ENCODE peak calls at places on chromosomes 16 and 17, in eight cellular contexts. One of them, this sample, is unnamed.

GRCh38 chr16:775236-775796 is 12.9 kb downstream of the RPUSD1 start:
- DNase-seq in cardiac muscle cell: no peak
- DNase-seq in thoracic aorta: no peak
- DNase-seq in heart left ventricle: no peak
- DNase-seq in ovary: no peak
- DNase-seq in prostate gland: no peak
- DNase-seq in HL-60: no peak
- DNase-seq in H9: no peak
- DNase-seq in this sample: no peak

GRCh38 chr17:79188679-79189078 is 114.1 kb downstream of the ENGASE start:
- DNase-seq in cardiac muscle cell: no peak
- DNase-seq in thoracic aorta: no peak
- DNase-seq in heart left ventricle: no peak
- DNase-seq in ovary: no peak
- DNase-seq in prostate gland: no peak
- DNase-seq in HL-60: no peak
- DNase-seq in H9: no peak
- DNase-seq in this sample: no peak

GRCh38 chr16:80718480-80719220 is 85.7 kb downstream of the CDYL2 start:
- DNase-seq in cardiac muscle cell: peak
- DNase-seq in thoracic aorta: no peak
- DNase-seq in heart left ventricle: no peak
- DNase-seq in ovary: no peak
- DNase-seq in prostate gland: peak
- DNase-seq in HL-60: no peak
- DNase-seq in H9: peak
- DNase-seq in this sample: no peak

GRCh38 chr16:86520317-86521210 is 10.2 kb downstream of the FOXF1 start:
- DNase-seq in cardiac muscle cell: no peak
- DNase-seq in thoracic aorta: no peak
- DNase-seq in heart left ventricle: no peak
- DNase-seq in ovary: no peak
- DNase-seq in prostate gland: no peak
- DNase-seq in HL-60: no peak
- DNase-seq in H9: no peak
- DNase-seq in this sample: no peak

GRCh38 chr16:62289230-62289629 is 253.0 kb upstream of the CDH8 start:
- DNase-seq in cardiac muscle cell: no peak
- DNase-seq in thoracic aorta: no peak
- DNase-seq in heart left ventricle: no peak
- DNase-seq in ovary: no peak
- DNase-seq in prostate gland: no peak
- DNase-seq in HL-60: no peak
- DNase-seq in H9: no peak
- DNase-seq in this sample: no peak

GRCh38 chr17:258906-259305 is 77.5 kb upstream of the DOC2B start:
- DNase-seq in cardiac muscle cell: no peak
- DNase-seq in thoracic aorta: no peak
- DNase-seq in heart left ventricle: no peak
- DNase-seq in ovary: peak
- DNase-seq in prostate gland: no peak
- DNase-seq in HL-60: no peak
- DNase-seq in H9: no peak
- DNase-seq in this sample: no peak

GRCh38 chr17:47844814-47845453 is 3.9 kb upstream of the SCRN2 start:
- DNase-seq in cardiac muscle cell: no peak
- DNase-seq in thoracic aorta: no peak
- DNase-seq in heart left ventricle: no peak
- DNase-seq in ovary: no peak
- DNase-seq in prostate gland: no peak
- DNase-seq in HL-60: no peak
- DNase-seq in H9: no peak
- DNase-seq in this sample: no peak

GRCh38 chr17:57553991-57554825 is 190.9 kb downstream of the CCDC182 start:
- DNase-seq in cardiac muscle cell: peak
- DNase-seq in thoracic aorta: no peak
- DNase-seq in heart left ventricle: no peak
- DNase-seq in ovary: peak
- DNase-seq in prostate gland: no peak
- DNase-seq in HL-60: no peak
- DNase-seq in H9: peak
- DNase-seq in this sample: no peak

GRCh38 chr17:67260051-67260987 is 15.3 kb upstream of the HELZ start:
- DNase-seq in cardiac muscle cell: no peak
- DNase-seq in thoracic aorta: no peak
- DNase-seq in heart left ventricle: no peak
- DNase-seq in ovary: peak
- DNase-seq in prostate gland: peak
- DNase-seq in HL-60: peak
- DNase-seq in H9: peak
- DNase-seq in this sample: no peak

GRCh38 chr17:2395258-2396170 is 5.3 kb downstream of the MNT start:
- DNase-seq in cardiac muscle cell: peak
- DNase-seq in thoracic aorta: no peak
- DNase-seq in heart left ventricle: peak
- DNase-seq in ovary: peak
- DNase-seq in prostate gland: peak
- DNase-seq in HL-60: no peak
- DNase-seq in H9: peak
- DNase-seq in this sample: no peak

GRCh38 chr16:22353188-22353919 is 21.1 kb downstream of the CDR2 start:
- DNase-seq in cardiac muscle cell: no peak
- DNase-seq in thoracic aorta: no peak
- DNase-seq in heart left ventricle: no peak
- DNase-seq in ovary: no peak
- DNase-seq in prostate gland: no peak
- DNase-seq in HL-60: peak
- DNase-seq in H9: no peak
- DNase-seq in this sample: no peak

GRCh38 chr17:34377078-34377823 is 14.2 kb upstream of the CCL1 start:
- DNase-seq in cardiac muscle cell: no peak
- DNase-seq in thoracic aorta: no peak
- DNase-seq in heart left ventricle: no peak
- DNase-seq in ovary: no peak
- DNase-seq in prostate gland: no peak
- DNase-seq in HL-60: no peak
- DNase-seq in H9: peak
- DNase-seq in this sample: no peak

GRCh38 chr17:28907709-28908475 is 5.0 kb upstream of the DHRS13 start:
- DNase-seq in cardiac muscle cell: no peak
- DNase-seq in thoracic aorta: no peak
- DNase-seq in heart left ventricle: no peak
- DNase-seq in ovary: no peak
- DNase-seq in prostate gland: no peak
- DNase-seq in HL-60: no peak
- DNase-seq in H9: no peak
- DNase-seq in this sample: no peak

GRCh38 chr16:51151951-51152663 is 1.0 kb upstream of the SALL1 start:
- DNase-seq in cardiac muscle cell: peak
- DNase-seq in thoracic aorta: no peak
- DNase-seq in heart left ventricle: peak
- DNase-seq in ovary: peak
- DNase-seq in prostate gland: no peak
- DNase-seq in HL-60: no peak
- DNase-seq in H9: peak
- DNase-seq in this sample: no peak

GRCh38 chr17:8365143-8365542 is 11.4 kb downstream of the KRABD2 start:
- DNase-seq in cardiac muscle cell: no peak
- DNase-seq in thoracic aorta: no peak
- DNase-seq in heart left ventricle: peak
- DNase-seq in ovary: no peak
- DNase-seq in prostate gland: no peak
- DNase-seq in HL-60: no peak
- DNase-seq in H9: no peak
- DNase-seq in this sample: no peak

GRCh38 chr16:49799172-49799571 is 56.7 kb downstream of the ZNF423 start:
- DNase-seq in cardiac muscle cell: peak
- DNase-seq in thoracic aorta: no peak
- DNase-seq in heart left ventricle: no peak
- DNase-seq in ovary: no peak
- DNase-seq in prostate gland: no peak
- DNase-seq in HL-60: no peak
- DNase-seq in H9: peak
- DNase-seq in this sample: no peak

GRCh38 chr17:19387921-19388521 is 1.0 kb upstream of the MFAP4 start:
- DNase-seq in cardiac muscle cell: no peak
- DNase-seq in thoracic aorta: no peak
- DNase-seq in heart left ventricle: no peak
- DNase-seq in ovary: no peak
- DNase-seq in prostate gland: no peak
- DNase-seq in HL-60: no peak
- DNase-seq in H9: no peak
- DNase-seq in this sample: no peak

GRCh38 chr16:27228621-27229501 is 25.5 kb downstream of the KDM8 start:
- DNase-seq in cardiac muscle cell: peak
- DNase-seq in thoracic aorta: no peak
- DNase-seq in heart left ventricle: peak
- DNase-seq in ovary: no peak
- DNase-seq in prostate gland: no peak
- DNase-seq in HL-60: peak
- DNase-seq in H9: no peak
- DNase-seq in this sample: no peak

GRCh38 chr16:72905581-72905980 is 142.3 kb downstream of the ZFHX3 start:
- DNase-seq in cardiac muscle cell: no peak
- DNase-seq in thoracic aorta: no peak
- DNase-seq in heart left ventricle: no peak
- DNase-seq in ovary: no peak
- DNase-seq in prostate gland: no peak
- DNase-seq in HL-60: no peak
- DNase-seq in H9: no peak
- DNase-seq in this sample: no peak

GRCh38 chr16:87926246-87927194 is 9.8 kb downstream of the CA5A start:
- DNase-seq in cardiac muscle cell: no peak
- DNase-seq in thoracic aorta: no peak
- DNase-seq in heart left ventricle: no peak
- DNase-seq in ovary: no peak
- DNase-seq in prostate gland: no peak
- DNase-seq in HL-60: no peak
- DNase-seq in H9: no peak
- DNase-seq in this sample: peak

GRCh38 chr16:65572156-65572555 is 450.3 kb upstream of the CDH11 start:
- DNase-seq in cardiac muscle cell: no peak
- DNase-seq in thoracic aorta: no peak
- DNase-seq in heart left ventricle: no peak
- DNase-seq in ovary: no peak
- DNase-seq in prostate gland: no peak
- DNase-seq in HL-60: no peak
- DNase-seq in H9: no peak
- DNase-seq in this sample: no peak

GRCh38 chr17:6415616-6416015 is 19.3 kb downstream of the AIPL1 start:
- DNase-seq in cardiac muscle cell: peak
- DNase-seq in thoracic aorta: no peak
- DNase-seq in heart left ventricle: no peak
- DNase-seq in ovary: no peak
- DNase-seq in prostate gland: no peak
- DNase-seq in HL-60: no peak
- DNase-seq in H9: no peak
- DNase-seq in this sample: no peak

GRCh38 chr17:9475259-9475658 is 100.4 kb downstream of the STX8 start:
- DNase-seq in cardiac muscle cell: no peak
- DNase-seq in thoracic aorta: no peak
- DNase-seq in heart left ventricle: no peak
- DNase-seq in ovary: no peak
- DNase-seq in prostate gland: no peak
- DNase-seq in HL-60: no peak
- DNase-seq in H9: no peak
- DNase-seq in this sample: no peak

GRCh38 chr16:85607331-85607765 is 5.8 kb upstream of the GSE1 start:
- DNase-seq in cardiac muscle cell: peak
- DNase-seq in thoracic aorta: no peak
- DNase-seq in heart left ventricle: no peak
- DNase-seq in ovary: no peak
- DNase-seq in prostate gland: no peak
- DNase-seq in HL-60: peak
- DNase-seq in H9: peak
- DNase-seq in this sample: no peak

GRCh38 chr16:10876305-10876704 is 697 bp upstream of the CIITA start:
- DNase-seq in cardiac muscle cell: no peak
- DNase-seq in thoracic aorta: no peak
- DNase-seq in heart left ventricle: no peak
- DNase-seq in ovary: no peak
- DNase-seq in prostate gland: no peak
- DNase-seq in HL-60: no peak
- DNase-seq in H9: no peak
- DNase-seq in this sample: no peak

GRCh38 chr17:39677581-39678339 is 9.5 kb downstream of the PNMT start:
- DNase-seq in cardiac muscle cell: peak
- DNase-seq in thoracic aorta: peak
- DNase-seq in heart left ventricle: peak
- DNase-seq in ovary: no peak
- DNase-seq in prostate gland: no peak
- DNase-seq in HL-60: no peak
- DNase-seq in H9: no peak
- DNase-seq in this sample: no peak

GRCh38 chr16:66263973-66264310 is 102.5 kb upstream of the CDH5 start:
- DNase-seq in cardiac muscle cell: no peak
- DNase-seq in thoracic aorta: no peak
- DNase-seq in heart left ventricle: no peak
- DNase-seq in ovary: no peak
- DNase-seq in prostate gland: no peak
- DNase-seq in HL-60: no peak
- DNase-seq in H9: no peak
- DNase-seq in this sample: no peak

GRCh38 chr16:67458121-67458641 is 22.8 kb downstream of the ATP6V0D1 start:
- DNase-seq in cardiac muscle cell: no peak
- DNase-seq in thoracic aorta: no peak
- DNase-seq in heart left ventricle: peak
- DNase-seq in ovary: no peak
- DNase-seq in prostate gland: no peak
- DNase-seq in HL-60: no peak
- DNase-seq in H9: no peak
- DNase-seq in this sample: no peak
- H3K27ac ChIP-seq in cardiac muscle cell: peak
- H3K27ac ChIP-seq in thoracic aorta: peak
- H3K27ac ChIP-seq in heart left ventricle: peak
- H3K27ac ChIP-seq in ovary: peak
- H3K27ac ChIP-seq in prostate gland: peak
- H3K27ac ChIP-seq in HL-60: no peak
- H3K27ac ChIP-seq in H9: no peak
- H3K27ac ChIP-seq in this sample: no peak

GRCh38 chr17:16286947-16287562 is 66.2 kb downstream of the CENPV start:
- DNase-seq in cardiac muscle cell: no peak
- DNase-seq in thoracic aorta: no peak
- DNase-seq in heart left ventricle: peak
- DNase-seq in ovary: peak
- DNase-seq in prostate gland: no peak
- DNase-seq in HL-60: no peak
- DNase-seq in H9: peak
- DNase-seq in this sample: no peak
- TF ChIP-seq CTCF in cardiac muscle cell: peak
- TF ChIP-seq CTCF in thoracic aorta: no peak
- TF ChIP-seq CTCF in heart left ventricle: no peak
- TF ChIP-seq CTCF in ovary: no peak
- TF ChIP-seq CTCF in prostate gland: no peak
- TF ChIP-seq CTCF in HL-60: no peak
- TF ChIP-seq CTCF in H9: peak
- TF ChIP-seq CTCF in this sample: no peak

GRCh38 chr17:68458260-68459029 is 1.1 kb upstream of the WIPI1 start:
- DNase-seq in cardiac muscle cell: no peak
- DNase-seq in thoracic aorta: no peak
- DNase-seq in heart left ventricle: no peak
- DNase-seq in ovary: no peak
- DNase-seq in prostate gland: no peak
- DNase-seq in HL-60: no peak
- DNase-seq in H9: no peak
- DNase-seq in this sample: no peak
- H3K27ac ChIP-seq in cardiac muscle cell: peak
- H3K27ac ChIP-seq in thoracic aorta: peak
- H3K27ac ChIP-seq in heart left ventricle: peak
- H3K27ac ChIP-seq in ovary: no peak
- H3K27ac ChIP-seq in prostate gland: peak
- H3K27ac ChIP-seq in HL-60: no peak
- H3K27ac ChIP-seq in H9: no peak
- H3K27ac ChIP-seq in this sample: peak

GRCh38 chr16:28879841-28880588 is 1.7 kb downstream of the ATP2A1 start:
- DNase-seq in cardiac muscle cell: peak
- DNase-seq in thoracic aorta: peak
- DNase-seq in heart left ventricle: peak
- DNase-seq in ovary: peak
- DNase-seq in prostate gland: peak
- DNase-seq in HL-60: peak
- DNase-seq in H9: peak
- DNase-seq in this sample: peak
- TF ChIP-seq CTCF in cardiac muscle cell: no peak
- TF ChIP-seq CTCF in thoracic aorta: peak
- TF ChIP-seq CTCF in heart left ventricle: no peak
- TF ChIP-seq CTCF in ovary: no peak
- TF ChIP-seq CTCF in prostate gland: peak
- TF ChIP-seq CTCF in HL-60: no peak
- TF ChIP-seq CTCF in H9: no peak
- TF ChIP-seq CTCF in this sample: no peak